ENCODE peak calls at places on chromosome 17, in five cellular contexts. E, U, K, A and V are unnamed samples.

GRCh38 chr17:61736438-61736837 is 126.9 kb downstream of the BRIP1 start:
- DNase-seq in E (no peak), U (no peak), K (no peak), A (no peak), V (no peak)

GRCh38 chr17:20948984-20949777 is 93.6 kb downstream of the USP22 start:
- DNase-seq in E (no peak), U (no peak), K (no peak), A (no peak), V (peak)

GRCh38 chr17:14719942-14720341 is 419.1 kb downstream of the HS3ST3B1 start:
- DNase-seq in E (no peak), U (no peak), K (no peak), A (no peak), V (no peak)

GRCh38 chr17:68909066-68909465 is 46.1 kb downstream of the ABCA8 start:
- DNase-seq in E (no peak), U (peak), K (no peak), A (no peak), V (peak)

GRCh38 chr17:40485851-40486512 is 15.4 kb downstream of the TNS4 start:
- DNase-seq in E (no peak), U (peak), K (peak), A (no peak), V (peak)

GRCh38 chr17:78263063-78263735 is 31.8 kb downstream of the TMEM235 start:
- DNase-seq in E (no peak), U (no peak), K (peak), A (no peak), V (peak)

GRCh38 chr17:79303641-79304205 is 229.1 kb downstream of the ENGASE start:
- DNase-seq in E (no peak), U (no peak), K (no peak), A (no peak), V (no peak)

GRCh38 chr17:41689497-41690299 is 1.0 kb downstream of the EIF1 start:
- DNase-seq in E (no peak), U (peak), K (peak), A (no peak), V (peak)

GRCh38 chr17:81456091-81456490 is 56.5 kb downstream of the ACTG1 start:
- DNase-seq in E (no peak), U (no peak), K (no peak), A (no peak), V (no peak)